ENCODE peak calls at places on chromosomes 16 and 17, in seven cellular contexts. M, K, C, Y, Z, V and L are unnamed samples.

GRCh38 chr16:31529398-31530312 is 2.0 kb downstream of the AHSP start:
- DNase-seq in Y (peak; percentile 28), C (no peak), V (peak; percentile 4), K (no peak), Z (peak; percentile 49), M (no peak), L (no peak)

GRCh38 chr16:27314161-27314723 is 468 bp downstream of the IL4R start:
- DNase-seq in K (peak; percentile 54), M (peak; percentile 33), Z (no peak), C (peak; percentile 98), Y (peak; percentile 96), V (peak; percentile 46), L (peak; percentile 74)

GRCh38 chr17:80000955-80001354 is 34.7 kb downstream of the TBC1D16 start:
- DNase-seq in C (no peak), K (no peak), V (no peak), Y (no peak), M (no peak), Z (no peak), L (no peak)

GRCh38 chr16:10878644-10879498 is 1.9 kb downstream of the CIITA start:
- DNase-seq in K (peak; percentile 55), M (peak; percentile 61), Y (peak; percentile 69), C (peak; percentile 25), Z (peak; percentile 24), V (no peak), L (peak; percentile 70)

GRCh38 chr17:75587718-75588545 is at the start of gene MYO15B:
- DNase-seq in Y (peak; percentile 32), V (peak; percentile 66), Z (peak; percentile 83), C (peak; percentile 56), M (peak; percentile 75), K (peak; percentile 49), L (peak; percentile 72)

GRCh38 chr16:2511996-2512919 is 1.5 kb upstream of the ATP6V0C start:
- DNase-seq in Z (no peak), C (no peak), V (no peak), Y (no peak), K (no peak), M (no peak), L (no peak)

GRCh38 chr16:86199871-86200700 is 301.1 kb downstream of the IRF8 start:
- DNase-seq in K (no peak), Y (no peak), C (peak; percentile 71), Z (no peak), M (no peak), V (no peak), L (no peak)

GRCh38 chr16:8795096-8795495 is 2.3 kb downstream of the TMEM186 start:
- DNase-seq in Y (no peak), V (no peak), K (no peak), M (no peak), Z (no peak), C (no peak), L (no peak)

GRCh38 chr16:21703156-21703555 is 39.4 kb downstream of the OTOA start:
- DNase-seq in C (no peak), V (no peak), Y (no peak), K (no peak), Z (no peak), M (no peak), L (no peak)

GRCh38 chr16:86229866-86230656 is 280.3 kb upstream of the FOXF1 start:
- DNase-seq in C (no peak), M (no peak), Z (no peak), V (no peak), K (no peak), Y (no peak), L (no peak)

GRCh38 chr16:28859326-28859725 is 4.3 kb upstream of the SH2B1 start:
- DNase-seq in V (no peak), M (no peak), Z (no peak), Y (peak; percentile 36), C (no peak), K (no peak), L (no peak)

GRCh38 chr17:79075861-79076406 is 1.3 kb downstream of the ENGASE start:
- DNase-seq in C (no peak), Z (no peak), M (no peak), K (no peak), Y (no peak), V (no peak), L (peak; percentile 9)

GRCh38 chr17:20293501-20293900 is 173.8 kb downstream of the LGALS9B start:
- DNase-seq in C (no peak), V (no peak), Z (no peak), K (no peak), Y (no peak), M (no peak), L (no peak)

GRCh38 chr16:30997000-30997886 is 12.2 kb downstream of the HSD3B7 start:
- DNase-seq in C (peak; percentile 72), Z (peak; percentile 87), Y (peak; percentile 92), V (peak; percentile 75), M (peak; percentile 99), K (peak; percentile 84), L (peak; percentile 100)

GRCh38 chr17:63928966-63929695 is 3.0 kb downstream of the CD79B start:
- DNase-seq in Y (no peak), K (no peak), C (no peak), Z (no peak), V (no peak), M (no peak), L (no peak)

GRCh38 chr16:47143329-47143676 is 442 bp downstream of the NETO2 start:
- DNase-seq in M (peak; percentile 84), Z (peak; percentile 89), Y (peak; percentile 73), C (peak; percentile 69), V (peak; percentile 53), K (peak; percentile 62), L (peak; percentile 90)